ENCODE peak calls at places on chromosomes 6 and 20, in five cellular contexts. Z, M, S, L and R are unnamed samples.

GRCh38 chr6:33419580-33420492 is at the start of gene SYNGAP1:
- DNase-seq in Z (no peak), M (peak; percentile 75), S (peak; percentile 71), L (peak; percentile 74), R (peak; percentile 53)

GRCh38 chr6:160277546-160277945 is 18.9 kb upstream of the SLC22A2 start:
- DNase-seq in Z (no peak), M (no peak), S (no peak), L (no peak), R (no peak)

GRCh38 chr6:30591008-30591407 is 19.8 kb downstream of the ABCF1 start:
- DNase-seq in Z (no peak), M (peak; percentile 52), S (no peak), L (no peak), R (no peak)

GRCh38 chr20:25237610-25238318 is 10.1 kb upstream of the PYGB start:
- DNase-seq in Z (no peak), M (peak; percentile 77), S (peak; percentile 93), L (no peak), R (no peak)

GRCh38 chr6:53524455-53524815 is 20.5 kb downstream of the GCLC start:
- DNase-seq in Z (no peak), M (peak; percentile 24), S (peak; percentile 69), L (no peak), R (no peak)

GRCh38 chr20:35395728-35396127 is 16.0 kb downstream of the UQCC1 start:
- DNase-seq in Z (no peak), M (no peak), S (peak; percentile 21), L (no peak), R (no peak)

GRCh38 chr6:159969921-159970320 is 1.0 kb downstream of the IGF2R start:
- DNase-seq in Z (peak; percentile 56), M (peak; percentile 83), S (peak; percentile 91), L (no peak), R (no peak)

GRCh38 chr6:2990179-2990931 is 9.3 kb upstream of the NQO2 start:
- DNase-seq in Z (peak; percentile 60), M (peak; percentile 50), S (peak; percentile 89), L (no peak), R (no peak)

GRCh38 chr6:170542031-170542719 is 10.9 kb downstream of the PSMB1 start:
- DNase-seq in Z (no peak), M (no peak), S (no peak), L (no peak), R (no peak)
- H3K36me3 ChIP-seq in Z (peaks cover 100% of the 10 kb centered on the region), M (no peaks in the 10 kb centered on the region), S (peaks cover 9% of the 10 kb centered on the region), L (peaks cover 99% of the 10 kb centered on the region), R (peaks cover 48% of the 10 kb centered on the region)

GRCh38 chr6:117861545-117861944 is 45.5 kb upstream of the SLC35F1 start:
- DNase-seq in Z (no peak), M (no peak), S (no peak), L (no peak), R (no peak)
- H3K27ac ChIP-seq in Z (no peak overlapping the region), M (no peak overlapping the region), S (no peak overlapping the region), L (no peak overlapping the region), R (no peak overlapping the region)

GRCh38 chr6:13268914-13269532 is 59.3 kb downstream of the TBC1D7 start:
- DNase-seq in Z (no peak), M (peak; percentile 40), S (peak; percentile 86), L (no peak), R (no peak)
- H3K4me1 ChIP-seq in Z (peaks cover 9% of the 10 kb centered on the region), M (no peaks in the 10 kb centered on the region), S (peaks cover 2% of the 10 kb centered on the region), L (peaks cover 17% of the 10 kb centered on the region), R (peaks cover 9% of the 10 kb centered on the region)

GRCh38 chr20:21381619-21382018 is 15.7 kb downstream of the NKX2-4 start:
- DNase-seq in Z (no peak), M (no peak), S (no peak), L (no peak), R (no peak)

GRCh38 chr20:21387528-21387927 is 9.8 kb downstream of the NKX2-4 start:
- DNase-seq in Z (no peak), M (no peak), S (no peak), L (no peak), R (no peak)

GRCh38 chr20:21388566-21388965 is 8.8 kb downstream of the NKX2-4 start:
- DNase-seq in Z (no peak), M (no peak), S (no peak), L (no peak), R (no peak)

GRCh38 chr20:21380711-21381110 is 16.6 kb downstream of the NKX2-4 start:
- DNase-seq in Z (no peak), M (no peak), S (no peak), L (no peak), R (no peak)

DNA sequence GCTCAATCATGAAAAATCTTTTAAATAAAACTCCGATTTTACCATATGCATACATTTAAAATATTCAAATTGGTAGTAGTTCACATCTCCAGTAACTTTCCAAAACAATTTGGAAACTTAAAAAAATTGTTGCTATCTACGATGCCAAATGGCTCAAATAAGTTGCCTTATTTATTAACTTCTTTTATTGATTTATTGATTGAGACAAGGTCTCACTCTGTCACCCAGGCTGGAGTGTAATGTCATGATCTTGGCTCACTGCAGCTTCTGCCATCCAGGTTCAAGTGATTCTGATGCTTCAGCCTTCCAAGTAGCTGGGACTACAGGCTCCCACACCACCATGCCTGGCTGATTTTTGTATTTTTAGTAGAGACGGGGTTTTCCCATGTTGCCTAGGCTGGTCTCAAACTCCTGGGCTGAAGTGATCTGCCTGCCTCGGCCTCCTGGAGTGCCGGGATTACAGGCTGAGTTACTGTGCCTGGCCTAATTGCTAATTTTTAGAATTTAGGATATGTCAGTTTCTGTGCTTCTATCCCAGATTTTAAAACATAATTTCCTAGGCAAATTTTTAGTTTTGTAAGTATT is 12.9 kb downstream of the NKX2-4 start:
- DNase-seq in Z (no peak), M (no peak), S (no peak), L (no peak), R (no peak)
- H3K36me3 ChIP-seq in Z (peaks cover 85% of the 10 kb centered on the region), M (no peaks in the 10 kb centered on the region), S (peaks cover 1% of the 10 kb centered on the region), L (peaks cover 83% of the 10 kb centered on the region), R (peaks cover 28% of the 10 kb centered on the region)

DNA sequence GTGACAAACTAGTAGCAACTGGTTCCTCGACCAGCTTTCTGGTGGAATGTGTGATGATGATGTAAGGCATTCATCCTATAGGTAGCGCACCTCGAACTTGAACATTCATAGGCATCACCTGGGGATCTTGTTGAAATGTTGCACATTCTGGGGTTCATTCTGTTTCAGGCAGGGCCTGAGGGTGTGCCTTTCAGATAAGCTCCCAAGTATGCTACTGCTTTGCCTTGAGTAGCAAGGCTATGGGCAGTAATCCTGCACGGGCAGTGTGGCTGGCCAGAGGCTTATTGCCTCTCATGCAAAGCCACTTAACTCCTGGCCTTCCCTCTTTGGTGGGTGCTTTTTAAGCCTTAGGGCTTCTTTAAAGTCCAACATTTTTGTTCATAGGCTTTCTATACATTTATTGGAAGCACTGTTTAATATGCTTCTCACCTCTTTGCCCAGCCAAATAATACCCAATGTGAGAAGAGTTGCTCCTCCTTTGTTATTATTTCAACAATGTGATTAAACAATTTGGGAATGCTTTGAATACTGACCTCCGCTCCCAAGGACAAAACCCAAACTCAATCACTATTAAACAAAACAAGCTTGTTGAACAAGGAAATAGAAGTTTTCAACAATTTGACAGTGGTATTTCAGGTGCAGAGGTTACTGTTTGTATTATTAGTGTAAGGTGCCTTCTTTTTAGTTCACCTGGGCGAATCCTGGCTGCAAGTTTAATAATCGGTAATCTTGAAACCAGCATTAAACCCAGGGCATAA is 57.5 kb downstream of the JARID2 start:
- DNase-seq in Z (no peak), M (no peak), S (peak; percentile 28), L (no peak), R (no peak)
- H3K27ac ChIP-seq in Z (no peak overlapping the region), M (peak overlapping the region; percentile 39), S (no peak overlapping the region), L (no peak overlapping the region), R (no peak overlapping the region)

DNA sequence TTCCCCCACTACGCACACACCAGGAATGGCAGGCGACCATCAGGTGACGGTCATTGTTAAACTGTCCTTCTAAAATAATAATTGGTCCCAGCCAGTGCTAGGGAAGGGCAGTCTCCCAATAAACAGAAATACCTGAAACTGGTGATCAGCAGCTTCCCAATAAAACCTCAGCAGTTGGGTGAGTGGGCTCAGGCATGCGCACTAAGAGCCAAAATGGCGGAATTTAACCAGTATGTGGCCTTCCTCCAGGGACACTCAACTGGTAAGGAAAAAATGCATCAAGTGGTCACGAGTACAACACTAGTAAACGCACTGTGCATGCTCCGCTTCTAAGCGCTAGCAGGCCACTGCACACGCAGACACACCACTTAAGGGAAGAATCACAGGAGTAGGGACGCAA is 34.8 kb downstream of the F13A1 start:
- DNase-seq in Z (no peak), M (no peak), S (no peak), L (no peak), R (no peak)
- H3K4me1 ChIP-seq in Z (no peaks in the 10 kb centered on the region), M (no peaks in the 10 kb centered on the region), S (no peaks in the 10 kb centered on the region), L (no peaks in the 10 kb centered on the region), R (no peaks in the 10 kb centered on the region)

DNA sequence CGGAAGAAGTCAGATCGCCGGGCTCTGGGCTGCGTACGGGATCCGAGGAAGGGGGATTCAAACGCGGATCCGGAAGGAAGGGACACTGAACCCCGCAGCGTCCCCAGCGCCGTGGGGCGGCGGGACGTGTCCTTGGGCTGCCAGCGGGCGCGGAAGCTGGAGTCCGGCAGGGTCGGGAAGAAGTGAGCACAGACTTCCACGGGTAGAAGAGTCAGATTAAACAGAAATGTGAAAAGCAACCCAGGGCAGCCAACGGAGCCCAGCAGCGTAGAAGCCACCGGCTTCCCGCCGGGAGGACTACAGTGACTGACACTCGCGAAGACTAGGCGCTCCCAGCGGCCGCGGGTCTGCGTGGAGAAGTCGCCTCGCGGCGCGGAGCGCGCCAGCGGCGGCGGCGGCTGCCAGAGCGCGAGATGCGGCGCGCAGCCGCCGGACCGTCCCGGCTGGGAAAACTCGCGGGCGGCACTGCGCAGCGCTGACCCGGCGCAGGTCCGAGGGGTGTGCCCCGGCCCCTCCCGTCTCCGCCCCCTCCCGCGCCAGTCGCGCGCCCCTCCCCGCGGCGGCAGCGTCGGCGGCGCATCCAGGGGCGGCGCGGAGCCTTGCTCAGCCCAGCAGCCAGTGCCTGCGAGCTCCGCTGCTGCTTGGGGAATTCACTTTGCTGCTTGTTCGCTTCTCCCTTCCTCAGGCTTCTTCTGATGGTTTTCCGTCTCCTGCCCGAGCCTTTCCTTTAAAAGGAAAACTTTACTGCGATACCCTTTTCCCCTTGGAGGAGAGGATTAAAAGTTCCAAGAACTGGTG is at the start of gene SAMD5:
- DNase-seq in Z (peak; percentile 59), M (peak; percentile 88), S (peak; percentile 79), L (peak; percentile 33), R (no peak)
- H3K36me3 ChIP-seq in Z (no peaks in the 10 kb centered on the region), M (no peaks in the 10 kb centered on the region), S (no peaks in the 10 kb centered on the region), L (no peaks in the 10 kb centered on the region), R (no peaks in the 10 kb centered on the region)

GRCh38 chr20:2054911-2055310 is 46.7 kb upstream of the STK35 start:
- DNase-seq in Z (no peak), M (no peak), S (no peak), L (no peak), R (no peak)
- H3K27ac ChIP-seq in Z (no peak overlapping the region), M (no peak overlapping the region), S (no peak overlapping the region), L (no peak overlapping the region), R (no peak overlapping the region)